ENCODE peak calls at places on chromosomes 13 and 19, in five cellular contexts. J, E, H, V and U are unnamed samples.

GRCh38 chr13:78382481-78382880 is 220.9 kb downstream of the POU4F1 start:
- DNase-seq in J (no peak), E (no peak), H (no peak), V (no peak), U (no peak)

GRCh38 chr19:10651821-10652220 is 2.3 kb upstream of the ILF3 start:
- DNase-seq in J (no peak), E (no peak), H (no peak), V (no peak), U (no peak)

GRCh38 chr13:79407349-79407979 is 1.4 kb upstream of the RBM26 start:
- DNase-seq in J (no peak), E (no peak), H (no peak), V (no peak), U (no peak)

GRCh38 chr19:51398096-51398704 is 7.8 kb upstream of the C19orf84 start:
- DNase-seq in J (no peak), E (no peak), H (no peak), V (no peak), U (no peak)

GRCh38 chr19:20078696-20079095 is 896 bp downstream of the ZNF90 start:
- DNase-seq in J (no peak), E (peak; percentile 2), H (no peak), V (no peak), U (no peak)

GRCh38 chr13:74450525-74450845 is 316.3 kb upstream of the KLF12 start:
- DNase-seq in J (no peak), E (no peak), H (no peak), V (no peak), U (no peak)

GRCh38 chr13:44106231-44107152 is 226.8 kb downstream of the LACC1 start:
- DNase-seq in J (no peak), E (no peak), H (no peak), V (no peak), U (no peak)

GRCh38 chr19:12997967-12998940 is 3.0 kb downstream of the NFIX start:
- DNase-seq in J (no peak), E (no peak), H (no peak), V (no peak), U (no peak)

GRCh38 chr13:24087611-24088235 is 72.8 kb upstream of the SPATA13 start:
- DNase-seq in J (no peak), E (no peak), H (no peak), V (no peak), U (no peak)

GRCh38 chr13:113596321-113597200 is 12.0 kb downstream of the TFDP1 start:
- DNase-seq in J (no peak), E (no peak), H (peak; percentile 74), V (no peak), U (no peak)

GRCh38 chr13:110305949-110306339 is 1.0 kb downstream of the COL4A1 start:
- DNase-seq in J (no peak), E (no peak), H (peak; percentile 20), V (no peak), U (no peak)

GRCh38 chr19:36916991-36917390 is 859 bp downstream of the ZNF568 start:
- DNase-seq in J (no peak), E (no peak), H (no peak), V (no peak), U (no peak)

GRCh38 chr13:102800145-102801041 is 1.5 kb downstream of the BIVM start:
- DNase-seq in J (peak; percentile 81), E (peak; percentile 64), H (peak; percentile 87), V (no peak), U (peak; percentile 33)

GRCh38 chr13:42064966-42065365 is 16.5 kb downstream of the DGKH start:
- DNase-seq in J (no peak), E (no peak), H (no peak), V (no peak), U (no peak)

GRCh38 chr19:39970424-39970673 is 616 bp upstream of the PSMC4 start:
- DNase-seq in J (no peak), E (no peak), H (no peak), V (peak; percentile 24), U (no peak)

GRCh38 chr19:17329061-17329767 is 5.4 kb downstream of the ANO8 start:
- DNase-seq in J (peak; percentile 24), E (no peak), H (no peak), V (no peak), U (no peak)

GRCh38 chr19:4622695-4623421 is 16.5 kb upstream of the TNFAIP8L1 start:
- DNase-seq in J (no peak), E (no peak), H (no peak), V (no peak), U (no peak)

GRCh38 chr19:47446534-47447469 is 24.9 kb downstream of the SLC8A2 start:
- DNase-seq in J (no peak), E (peak; percentile 21), H (no peak), V (no peak), U (no peak)

GRCh38 chr13:106762711-106763110 is 194.8 kb upstream of the ARGLU1 start:
- DNase-seq in J (no peak), E (no peak), H (no peak), V (no peak), U (no peak)

GRCh38 chr13:109760951-109761350 is 25.4 kb downstream of the IRS2 start:
- DNase-seq in J (no peak), E (no peak), H (no peak), V (no peak), U (no peak)

GRCh38 chr19:12938536-12939291 is at the start of gene CALR:
- DNase-seq in J (peak; percentile 32), E (no peak), H (no peak), V (no peak), U (no peak)

GRCh38 chr13:110187501-110188161 is 119.3 kb downstream of the COL4A1 start:
- DNase-seq in J (no peak), E (no peak), H (no peak), V (no peak), U (no peak)

GRCh38 chr13:33682020-33682564 is 135.9 kb upstream of the RFC3 start:
- DNase-seq in J (no peak), E (no peak), H (no peak), V (no peak), U (no peak)

GRCh38 chr19:48390188-48391099 is 907 bp downstream of the KDELR1 start:
- DNase-seq in J (peak; percentile 62), E (no peak), H (peak; percentile 80), V (no peak), U (no peak)

GRCh38 chr19:3140667-3141038 is 4.8 kb downstream of the GNA15 start:
- DNase-seq in J (no peak), E (no peak), H (no peak), V (no peak), U (no peak)

GRCh38 chr13:30408319-30409101 is 13.8 kb upstream of the UBE2L5 start:
- DNase-seq in J (peak; percentile 90), E (peak; percentile 90), H (peak; percentile 97), V (no peak), U (peak; percentile 74)

GRCh38 chr19:15417699-15418098 is 1.1 kb downstream of the AKAP8L start:
- DNase-seq in J (no peak), E (no peak), H (no peak), V (no peak), U (no peak)

GRCh38 chr19:11019824-11020223 is 59.0 kb downstream of the SMARCA4 start:
- DNase-seq in J (no peak), E (no peak), H (no peak), V (no peak), U (no peak)

GRCh38 chr13:21949818-21950429 is 279.1 kb downstream of the FGF9 start:
- DNase-seq in J (no peak), E (no peak), H (no peak), V (no peak), U (no peak)